ENCODE peak calls at places on chromosome 9, in five cellular contexts. One of them, this sample, is unnamed.

GRCh38 chr9:122371851-122372250 is 1.0 kb downstream of the PTGS1 start:
- DNase-seq in mucosa of descending colon: no peak
- DNase-seq in heart left ventricle: no peak
- DNase-seq in H9: no peak
- DNase-seq in AG09309: no peak
- DNase-seq in this sample: no peak

GRCh38 chr9:101246691-101247090 is 138.1 kb downstream of the BAAT start:
- DNase-seq in mucosa of descending colon: no peak
- DNase-seq in heart left ventricle: no peak
- DNase-seq in H9: no peak
- DNase-seq in AG09309: no peak
- DNase-seq in this sample: no peak

GRCh38 chr9:135073741-135074305 is 13.6 kb upstream of the OLFM1 start:
- DNase-seq in mucosa of descending colon: no peak
- DNase-seq in heart left ventricle: no peak
- DNase-seq in H9: peak
- DNase-seq in AG09309: no peak
- DNase-seq in this sample: no peak

GRCh38 chr9:77820293-77820954 is 172.3 kb upstream of the GNA14 start:
- DNase-seq in mucosa of descending colon: no peak
- DNase-seq in heart left ventricle: no peak
- DNase-seq in H9: no peak
- DNase-seq in AG09309: peak
- DNase-seq in this sample: no peak

GRCh38 chr9:92706218-92706940 is 36.4 kb upstream of the IPPK start:
- DNase-seq in mucosa of descending colon: no peak
- DNase-seq in heart left ventricle: no peak
- DNase-seq in H9: peak
- DNase-seq in AG09309: no peak
- DNase-seq in this sample: no peak

GRCh38 chr9:114925672-114926071 is 4.7 kb downstream of the TNFSF8 start:
- DNase-seq in mucosa of descending colon: no peak
- DNase-seq in heart left ventricle: no peak
- DNase-seq in H9: peak
- DNase-seq in AG09309: no peak
- DNase-seq in this sample: no peak

GRCh38 chr9:134725605-134725940 is 84.0 kb downstream of the COL5A1 start:
- DNase-seq in mucosa of descending colon: no peak
- DNase-seq in heart left ventricle: no peak
- DNase-seq in H9: no peak
- DNase-seq in AG09309: no peak
- DNase-seq in this sample: no peak

GRCh38 chr9:93302586-93303257 is 118.8 kb downstream of the WNK2 start:
- DNase-seq in mucosa of descending colon: peak
- DNase-seq in heart left ventricle: no peak
- DNase-seq in H9: peak
- DNase-seq in AG09309: no peak
- DNase-seq in this sample: no peak

GRCh38 chr9:134648701-134649525 is 7.3 kb downstream of the COL5A1 start:
- DNase-seq in mucosa of descending colon: peak
- DNase-seq in heart left ventricle: no peak
- DNase-seq in H9: no peak
- DNase-seq in AG09309: no peak
- DNase-seq in this sample: no peak

GRCh38 chr9:10562581-10563343 is 50.0 kb downstream of the PTPRD start:
- DNase-seq in mucosa of descending colon: no peak
- DNase-seq in heart left ventricle: no peak
- DNase-seq in H9: no peak
- DNase-seq in AG09309: no peak
- DNase-seq in this sample: no peak

GRCh38 chr9:129242971-129243561 is 65.0 kb upstream of the IER5L start:
- DNase-seq in mucosa of descending colon: peak
- DNase-seq in heart left ventricle: no peak
- DNase-seq in H9: no peak
- DNase-seq in AG09309: peak
- DNase-seq in this sample: no peak

GRCh38 chr9:108057421-108058136 is 568.0 kb upstream of the KLF4 start:
- DNase-seq in mucosa of descending colon: no peak
- DNase-seq in heart left ventricle: no peak
- DNase-seq in H9: no peak
- DNase-seq in AG09309: peak
- DNase-seq in this sample: no peak

GRCh38 chr9:123421211-123421585 is 65.2 kb downstream of the CRB2 start:
- DNase-seq in mucosa of descending colon: no peak
- DNase-seq in heart left ventricle: no peak
- DNase-seq in H9: no peak
- DNase-seq in AG09309: no peak
- DNase-seq in this sample: no peak

GRCh38 chr9:5918460-5918859 is 27.8 kb downstream of the MLANA start:
- DNase-seq in mucosa of descending colon: no peak
- DNase-seq in heart left ventricle: no peak
- DNase-seq in H9: no peak
- DNase-seq in AG09309: no peak
- DNase-seq in this sample: no peak

GRCh38 chr9:89749500-89750116 is 144.8 kb downstream of the GADD45G start:
- DNase-seq in mucosa of descending colon: no peak
- DNase-seq in heart left ventricle: no peak
- DNase-seq in H9: no peak
- DNase-seq in AG09309: no peak
- DNase-seq in this sample: no peak

GRCh38 chr9:134628354-134628736 is 13.3 kb upstream of the COL5A1 start:
- DNase-seq in mucosa of descending colon: no peak
- DNase-seq in heart left ventricle: no peak
- DNase-seq in H9: no peak
- DNase-seq in AG09309: no peak
- DNase-seq in this sample: no peak

GRCh38 chr9:101029300-101030021 is 934 bp downstream of the PLPPR1 start:
- DNase-seq in mucosa of descending colon: no peak
- DNase-seq in heart left ventricle: no peak
- DNase-seq in H9: no peak
- DNase-seq in AG09309: no peak
- DNase-seq in this sample: no peak

GRCh38 chr9:126459546-126459945 is 132.9 kb downstream of the MVB12B start:
- DNase-seq in mucosa of descending colon: no peak
- DNase-seq in heart left ventricle: no peak
- DNase-seq in H9: peak
- DNase-seq in AG09309: no peak
- DNase-seq in this sample: no peak

GRCh38 chr9:16277471-16277870 is 593.0 kb downstream of the BNC2 start:
- DNase-seq in mucosa of descending colon: no peak
- DNase-seq in heart left ventricle: no peak
- DNase-seq in H9: peak
- DNase-seq in AG09309: no peak
- DNase-seq in this sample: no peak

GRCh38 chr9:72292184-72292787 is 72.7 kb downstream of the ZFAND5 start:
- DNase-seq in mucosa of descending colon: no peak
- DNase-seq in heart left ventricle: no peak
- DNase-seq in H9: no peak
- DNase-seq in AG09309: no peak
- DNase-seq in this sample: no peak

GRCh38 chr9:131607591-131607990 is 62.3 kb downstream of the PRRT1B start:
- DNase-seq in mucosa of descending colon: no peak
- DNase-seq in heart left ventricle: no peak
- DNase-seq in H9: no peak
- DNase-seq in AG09309: no peak
- DNase-seq in this sample: no peak

GRCh38 chr9:97740848-97741821 is 44.0 kb upstream of the XPA start:
- DNase-seq in mucosa of descending colon: peak
- DNase-seq in heart left ventricle: peak
- DNase-seq in H9: peak
- DNase-seq in AG09309: no peak
- DNase-seq in this sample: peak

GRCh38 chr9:34575775-34576592 is 13.5 kb downstream of the CNTFR start:
- DNase-seq in mucosa of descending colon: peak
- DNase-seq in heart left ventricle: no peak
- DNase-seq in H9: no peak
- DNase-seq in AG09309: no peak
- DNase-seq in this sample: no peak

GRCh38 chr9:7186175-7186574 is 428.4 kb downstream of the KDM4C start:
- DNase-seq in mucosa of descending colon: peak
- DNase-seq in heart left ventricle: no peak
- DNase-seq in H9: peak
- DNase-seq in AG09309: no peak
- DNase-seq in this sample: no peak
- TF ChIP-seq CTCF in mucosa of descending colon: peak
- TF ChIP-seq CTCF in heart left ventricle: peak
- TF ChIP-seq CTCF in H9: peak
- TF ChIP-seq CTCF in AG09309: peak
- TF ChIP-seq CTCF in this sample: peak

GRCh38 chr9:96436456-96437126 is 13.4 kb upstream of the HABP4 start:
- DNase-seq in mucosa of descending colon: no peak
- DNase-seq in heart left ventricle: no peak
- DNase-seq in H9: no peak
- DNase-seq in AG09309: no peak
- DNase-seq in this sample: no peak

GRCh38 chr9:96437454-96437853 is 12.5 kb upstream of the HABP4 start:
- DNase-seq in mucosa of descending colon: no peak
- DNase-seq in heart left ventricle: no peak
- DNase-seq in H9: no peak
- DNase-seq in AG09309: no peak
- DNase-seq in this sample: no peak

GRCh38 chr9:96440671-96441199 is 9.2 kb upstream of the HABP4 start:
- DNase-seq in mucosa of descending colon: no peak
- DNase-seq in heart left ventricle: no peak
- DNase-seq in H9: no peak
- DNase-seq in AG09309: no peak
- DNase-seq in this sample: no peak

GRCh38 chr9:96442491-96442890 is 7.5 kb upstream of the HABP4 start:
- DNase-seq in mucosa of descending colon: no peak
- DNase-seq in heart left ventricle: no peak
- DNase-seq in H9: no peak
- DNase-seq in AG09309: no peak
- DNase-seq in this sample: no peak

DNA sequence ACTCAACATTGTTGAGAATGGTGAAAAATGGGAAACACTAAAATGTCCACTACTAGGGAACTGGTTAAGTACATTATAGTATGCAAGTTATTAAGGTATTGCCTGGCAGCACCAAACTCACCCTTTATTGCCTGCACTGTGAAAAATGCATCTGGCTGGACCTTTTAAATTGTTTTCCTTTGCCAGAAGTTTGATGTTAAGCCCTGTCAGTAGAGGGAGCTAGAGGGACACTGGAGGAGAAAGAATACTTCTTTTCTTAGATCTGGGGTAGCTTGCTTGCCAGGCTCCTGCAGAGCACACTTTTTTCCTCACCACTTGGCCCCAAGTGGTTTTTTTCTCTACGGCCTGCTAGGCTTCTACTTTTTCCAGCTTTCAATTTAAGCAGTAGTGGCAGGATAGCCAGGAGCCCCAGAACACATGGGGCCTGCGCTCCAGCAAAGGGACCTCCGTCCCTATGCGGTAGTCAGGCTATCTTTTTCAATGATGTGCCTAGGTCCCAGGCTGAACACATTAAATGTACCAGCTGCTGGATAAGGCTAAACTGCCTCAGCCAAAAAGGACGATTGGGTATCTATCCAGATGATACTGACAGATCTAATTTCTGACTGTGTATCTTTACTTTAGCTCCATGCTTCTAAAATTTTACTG is 8.0 kb upstream of the HABP4 start:
- DNase-seq in mucosa of descending colon: no peak
- DNase-seq in heart left ventricle: no peak
- DNase-seq in H9: no peak
- DNase-seq in AG09309: no peak
- DNase-seq in this sample: no peak
- TF ChIP-seq CTCF in mucosa of descending colon: peak
- TF ChIP-seq CTCF in heart left ventricle: peak
- TF ChIP-seq CTCF in H9: peak
- TF ChIP-seq CTCF in AG09309: peak
- TF ChIP-seq CTCF in this sample: peak

DNA sequence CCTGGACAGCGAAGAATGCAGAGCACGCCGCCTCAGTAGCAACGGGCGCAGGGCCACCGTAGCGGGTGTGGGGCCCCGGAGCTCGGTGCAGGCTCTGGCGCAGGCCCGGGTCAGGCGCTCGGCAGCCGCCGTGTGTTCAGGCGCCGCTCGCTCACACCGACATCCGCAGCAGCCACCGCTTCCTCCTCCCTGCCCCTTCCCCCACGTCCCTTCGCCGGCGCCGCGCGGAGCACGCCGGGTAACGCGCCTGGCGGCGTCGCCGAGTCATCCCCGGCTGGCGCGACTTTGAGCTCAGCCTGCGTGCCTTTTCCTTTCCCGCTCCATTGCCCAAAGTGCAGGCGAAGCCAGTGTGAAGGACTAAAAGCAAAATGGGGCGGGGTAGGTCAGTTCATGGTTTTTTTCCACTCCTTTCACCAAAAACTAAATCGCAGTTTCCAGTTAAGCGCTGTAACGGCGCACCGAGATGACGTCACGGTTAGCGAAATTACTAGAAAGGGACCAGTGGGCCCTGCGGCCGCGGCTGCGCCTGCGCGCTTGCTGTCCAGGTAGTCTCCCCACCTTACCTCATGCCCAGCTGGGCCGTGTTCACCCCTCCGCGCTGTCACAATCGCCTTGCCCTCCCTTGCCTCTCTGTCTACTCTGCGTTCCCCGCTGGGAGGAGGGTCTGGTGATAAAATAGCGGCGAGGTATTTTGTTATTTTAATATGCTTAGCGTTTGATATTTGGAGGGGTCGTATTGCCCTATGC is at the start of gene UBQLN1:
- DNase-seq in mucosa of descending colon: peak
- DNase-seq in heart left ventricle: peak
- DNase-seq in H9: peak
- DNase-seq in AG09309: peak
- DNase-seq in this sample: peak
- TF ChIP-seq CTCF in mucosa of descending colon: no peak
- TF ChIP-seq CTCF in heart left ventricle: no peak
- TF ChIP-seq CTCF in H9: no peak
- TF ChIP-seq CTCF in AG09309: no peak
- TF ChIP-seq CTCF in this sample: no peak

DNA sequence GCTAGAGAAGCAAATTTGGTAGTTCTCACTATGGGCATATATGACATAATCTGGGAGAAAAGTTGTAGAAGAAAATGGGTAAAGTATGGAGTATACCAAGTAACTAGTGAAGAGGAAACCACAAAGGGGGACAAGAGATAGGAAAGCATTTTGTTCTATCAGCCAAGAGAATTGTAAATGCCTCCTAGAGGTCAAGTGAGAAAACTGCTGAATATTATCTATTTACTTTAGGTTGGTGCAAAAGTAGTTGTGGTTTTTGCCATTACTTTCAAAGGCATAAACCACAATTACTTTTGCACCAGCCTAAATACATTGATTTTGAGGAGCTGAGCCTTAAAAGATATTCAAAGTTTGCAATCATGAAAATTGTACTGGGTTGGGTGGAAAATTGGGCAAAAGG is 126.7 kb upstream of the GRHPR start:
- DNase-seq in mucosa of descending colon: no peak
- DNase-seq in heart left ventricle: no peak
- DNase-seq in H9: no peak
- DNase-seq in AG09309: no peak
- DNase-seq in this sample: no peak
- TF ChIP-seq CTCF in mucosa of descending colon: no peak
- TF ChIP-seq CTCF in heart left ventricle: no peak
- TF ChIP-seq CTCF in H9: peak
- TF ChIP-seq CTCF in AG09309: no peak
- TF ChIP-seq CTCF in this sample: no peak

GRCh38 chr9:31996331-31996730 is 388.1 kb upstream of the ACO1 start:
- DNase-seq in mucosa of descending colon: no peak
- DNase-seq in heart left ventricle: no peak
- DNase-seq in H9: no peak
- DNase-seq in AG09309: no peak
- DNase-seq in this sample: no peak
- TF ChIP-seq CTCF in mucosa of descending colon: no peak
- TF ChIP-seq CTCF in heart left ventricle: no peak
- TF ChIP-seq CTCF in H9: peak
- TF ChIP-seq CTCF in AG09309: no peak
- TF ChIP-seq CTCF in this sample: no peak